ENCODE peak calls at places on chromosomes 12 and 14, in five cellular contexts. One of them, this sample, is unnamed.

GRCh38 chr12:95574799-95575452 is 23.6 kb upstream of the USP44 start:
- DNase-seq in stomach: no peak
- DNase-seq in right lobe of liver: no peak
- DNase-seq in body of pancreas: no peak
- DNase-seq in sigmoid colon: no peak
- DNase-seq in this sample: no peak

GRCh38 chr12:57560516-57560915 is 10.7 kb downstream of the KIF5A start:
- DNase-seq in stomach: no peak
- DNase-seq in right lobe of liver: no peak
- DNase-seq in body of pancreas: no peak
- DNase-seq in sigmoid colon: no peak
- DNase-seq in this sample: no peak

GRCh38 chr12:108633534-108634224 is at the start of gene SELPLG:
- DNase-seq in stomach: peak
- DNase-seq in right lobe of liver: peak
- DNase-seq in body of pancreas: peak
- DNase-seq in sigmoid colon: peak
- DNase-seq in this sample: no peak

GRCh38 chr14:102491366-102491765 is 18.2 kb downstream of the ANKRD9 start:
- DNase-seq in stomach: no peak
- DNase-seq in right lobe of liver: peak
- DNase-seq in body of pancreas: no peak
- DNase-seq in sigmoid colon: no peak
- DNase-seq in this sample: no peak

GRCh38 chr12:123772074-123772473 is 10.0 kb downstream of the DNAH10 start:
- DNase-seq in stomach: no peak
- DNase-seq in right lobe of liver: no peak
- DNase-seq in body of pancreas: no peak
- DNase-seq in sigmoid colon: no peak
- DNase-seq in this sample: no peak

GRCh38 chr12:107014050-107014449 is 27.1 kb upstream of the MTERF2 start:
- DNase-seq in stomach: peak
- DNase-seq in right lobe of liver: no peak
- DNase-seq in body of pancreas: peak
- DNase-seq in sigmoid colon: no peak
- DNase-seq in this sample: no peak

GRCh38 chr12:795305-795704 is 42.9 kb downstream of the WNK1 start:
- DNase-seq in stomach: no peak
- DNase-seq in right lobe of liver: no peak
- DNase-seq in body of pancreas: no peak
- DNase-seq in sigmoid colon: no peak
- DNase-seq in this sample: no peak

GRCh38 chr12:130031571-130032189 is 127.9 kb upstream of the TMEM132D start:
- DNase-seq in stomach: peak
- DNase-seq in right lobe of liver: peak
- DNase-seq in body of pancreas: peak
- DNase-seq in sigmoid colon: no peak
- DNase-seq in this sample: peak

GRCh38 chr14:39491134-39491541 is 58.9 kb upstream of the FBXO33 start:
- DNase-seq in stomach: no peak
- DNase-seq in right lobe of liver: no peak
- DNase-seq in body of pancreas: no peak
- DNase-seq in sigmoid colon: no peak
- DNase-seq in this sample: no peak

GRCh38 chr14:81478446-81478845 is 55.2 kb downstream of the SEL1L start:
- DNase-seq in stomach: no peak
- DNase-seq in right lobe of liver: no peak
- DNase-seq in body of pancreas: no peak
- DNase-seq in sigmoid colon: no peak
- DNase-seq in this sample: no peak

GRCh38 chr14:43894534-43894933 is 612.5 kb downstream of the FSCB start:
- DNase-seq in stomach: no peak
- DNase-seq in right lobe of liver: no peak
- DNase-seq in body of pancreas: no peak
- DNase-seq in sigmoid colon: no peak
- DNase-seq in this sample: no peak

GRCh38 chr12:86914716-86915115 is 658.5 kb upstream of the MGAT4C start:
- DNase-seq in stomach: no peak
- DNase-seq in right lobe of liver: no peak
- DNase-seq in body of pancreas: no peak
- DNase-seq in sigmoid colon: no peak
- DNase-seq in this sample: no peak

GRCh38 chr14:65949711-65950516 is 536.3 kb upstream of the CCDC196 start:
- DNase-seq in stomach: peak
- DNase-seq in right lobe of liver: peak
- DNase-seq in body of pancreas: peak
- DNase-seq in sigmoid colon: peak
- DNase-seq in this sample: no peak

DNA sequence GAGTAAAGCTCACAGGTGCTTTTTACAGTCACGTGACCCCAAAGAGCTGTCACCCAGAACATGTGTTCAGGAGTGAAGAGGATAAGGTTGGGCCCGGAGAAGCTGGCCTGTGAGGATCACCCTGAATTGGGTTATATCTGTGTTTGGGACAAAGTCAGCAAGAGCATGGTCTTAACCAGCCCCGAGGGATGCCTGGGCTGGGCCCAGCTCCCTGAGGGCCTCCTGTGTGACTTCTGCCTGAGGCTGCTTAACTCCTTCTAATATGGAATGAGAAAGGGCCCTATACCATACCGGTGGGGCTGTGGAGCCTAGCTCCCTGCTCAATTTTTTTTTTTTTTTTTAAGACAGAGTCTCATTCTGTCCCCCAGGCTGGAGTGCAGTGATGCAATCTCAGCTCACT is 2.5 kb downstream of the CDCA4 start:
- DNase-seq in stomach: no peak
- DNase-seq in right lobe of liver: no peak
- DNase-seq in body of pancreas: no peak
- DNase-seq in sigmoid colon: no peak
- DNase-seq in this sample: no peak
- H3K27ac ChIP-seq in stomach: no peak
- H3K27ac ChIP-seq in right lobe of liver: no peak
- H3K27ac ChIP-seq in body of pancreas: no peak
- H3K27ac ChIP-seq in sigmoid colon: no peak
- H3K27ac ChIP-seq in this sample: no peak

DNA sequence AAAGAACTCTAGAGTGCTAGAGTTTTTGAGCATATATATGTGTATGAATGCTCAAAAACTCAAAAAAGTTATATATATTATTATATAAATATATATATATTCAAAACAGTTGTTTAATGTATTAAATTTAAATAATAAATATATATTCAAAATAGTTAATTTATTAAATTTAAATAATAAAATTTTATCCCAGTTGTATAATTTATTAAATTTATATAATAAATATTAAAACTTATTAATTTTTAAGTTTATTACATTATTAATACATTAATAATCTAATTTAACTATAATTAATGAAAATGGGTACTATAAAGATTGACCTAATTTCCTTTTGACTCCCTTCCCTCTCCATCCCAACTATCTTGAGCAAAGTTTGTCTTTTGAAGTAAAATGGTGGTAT is 97.8 kb downstream of the RERG start:
- DNase-seq in stomach: no peak
- DNase-seq in right lobe of liver: no peak
- DNase-seq in body of pancreas: no peak
- DNase-seq in sigmoid colon: no peak
- DNase-seq in this sample: no peak
- TF ChIP-seq POLR2A in stomach: no peak
- TF ChIP-seq POLR2A in right lobe of liver: no peak
- TF ChIP-seq POLR2A in body of pancreas: no peak
- TF ChIP-seq POLR2A in sigmoid colon: no peak
- TF ChIP-seq POLR2A in this sample: no peak

GRCh38 chr14:54374117-54374884 is 22.5 kb upstream of the CDKN3 start:
- DNase-seq in stomach: no peak
- DNase-seq in right lobe of liver: no peak
- DNase-seq in body of pancreas: no peak
- DNase-seq in sigmoid colon: no peak
- DNase-seq in this sample: no peak
- TF ChIP-seq CTCF in stomach: no peak
- TF ChIP-seq CTCF in right lobe of liver: no peak
- TF ChIP-seq CTCF in body of pancreas: no peak
- TF ChIP-seq CTCF in sigmoid colon: no peak
- TF ChIP-seq CTCF in this sample: no peak

GRCh38 chr14:77111021-77111420 is 13.0 kb downstream of the CIPC start:
- DNase-seq in stomach: peak
- DNase-seq in right lobe of liver: no peak
- DNase-seq in body of pancreas: no peak
- DNase-seq in sigmoid colon: peak
- DNase-seq in this sample: peak

GRCh38 chr14:77109656-77110055 is 11.6 kb downstream of the CIPC start:
- DNase-seq in stomach: no peak
- DNase-seq in right lobe of liver: no peak
- DNase-seq in body of pancreas: no peak
- DNase-seq in sigmoid colon: no peak
- DNase-seq in this sample: no peak

GRCh38 chr14:77108753-77109152 is 10.7 kb downstream of the CIPC start:
- DNase-seq in stomach: no peak
- DNase-seq in right lobe of liver: no peak
- DNase-seq in body of pancreas: no peak
- DNase-seq in sigmoid colon: no peak
- DNase-seq in this sample: no peak

GRCh38 chr14:77107228-77107627 is 9.2 kb downstream of the CIPC start:
- DNase-seq in stomach: no peak
- DNase-seq in right lobe of liver: no peak
- DNase-seq in body of pancreas: no peak
- DNase-seq in sigmoid colon: no peak
- DNase-seq in this sample: no peak

DNA sequence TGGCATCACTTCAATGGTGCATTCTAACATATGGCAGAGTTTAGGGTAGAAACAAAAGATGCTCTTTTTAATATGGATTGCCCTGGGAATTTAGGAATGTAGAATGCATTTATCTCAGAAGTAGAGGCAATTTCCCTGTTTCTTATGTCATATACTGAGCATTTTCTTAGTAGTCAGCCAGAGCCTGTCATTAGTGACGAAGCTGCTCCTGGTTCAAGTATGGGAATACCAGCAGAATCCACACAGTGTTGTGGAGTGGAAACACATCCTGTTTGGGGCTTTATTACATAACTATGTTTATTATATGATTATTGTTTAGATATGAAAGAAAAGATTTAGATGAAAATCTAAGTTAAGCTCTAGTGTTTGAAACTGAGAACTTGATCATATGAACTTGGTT is 12.2 kb downstream of the CIPC start:
- DNase-seq in stomach: no peak
- DNase-seq in right lobe of liver: no peak
- DNase-seq in body of pancreas: no peak
- DNase-seq in sigmoid colon: no peak
- DNase-seq in this sample: no peak
- H3K27ac ChIP-seq in stomach: peak
- H3K27ac ChIP-seq in right lobe of liver: no peak
- H3K27ac ChIP-seq in body of pancreas: no peak
- H3K27ac ChIP-seq in sigmoid colon: peak
- H3K27ac ChIP-seq in this sample: no peak

DNA sequence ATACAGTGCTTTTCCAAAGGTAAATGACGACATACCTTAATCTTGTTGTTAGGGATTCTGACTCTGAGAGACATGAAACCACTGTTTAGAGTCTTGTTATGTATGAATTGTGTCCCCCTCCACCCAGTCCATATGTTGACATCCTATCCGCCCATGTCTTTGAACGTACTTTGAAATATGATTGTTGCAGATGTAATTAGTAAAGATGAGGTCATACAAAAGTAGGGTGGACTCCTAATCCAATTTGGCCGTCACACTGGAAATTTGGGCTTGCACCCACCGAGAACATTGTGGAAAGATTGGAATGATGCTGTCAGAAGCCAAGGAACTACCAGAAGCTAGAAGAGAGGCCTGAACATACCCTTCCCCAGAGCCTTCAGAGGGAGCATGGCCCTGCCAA is 62.2 kb downstream of the RGS6 start:
- DNase-seq in stomach: no peak
- DNase-seq in right lobe of liver: no peak
- DNase-seq in body of pancreas: no peak
- DNase-seq in sigmoid colon: no peak
- DNase-seq in this sample: no peak
- TF ChIP-seq POLR2A in stomach: no peak
- TF ChIP-seq POLR2A in right lobe of liver: no peak
- TF ChIP-seq POLR2A in body of pancreas: no peak
- TF ChIP-seq POLR2A in sigmoid colon: no peak
- TF ChIP-seq POLR2A in this sample: no peak

GRCh38 chr14:55752580-55753365 is 172.8 kb downstream of the KTN1 start:
- DNase-seq in stomach: peak
- DNase-seq in right lobe of liver: no peak
- DNase-seq in body of pancreas: peak
- DNase-seq in sigmoid colon: no peak
- DNase-seq in this sample: no peak

GRCh38 chr14:55749201-55749812 is 169.3 kb downstream of the KTN1 start:
- DNase-seq in stomach: no peak
- DNase-seq in right lobe of liver: peak
- DNase-seq in body of pancreas: peak
- DNase-seq in sigmoid colon: no peak
- DNase-seq in this sample: no peak

GRCh38 chr14:55747186-55747585 is 167.2 kb downstream of the KTN1 start:
- DNase-seq in stomach: no peak
- DNase-seq in right lobe of liver: no peak
- DNase-seq in body of pancreas: no peak
- DNase-seq in sigmoid colon: no peak
- DNase-seq in this sample: no peak

GRCh38 chr14:55746533-55746932 is 166.5 kb downstream of the KTN1 start:
- DNase-seq in stomach: no peak
- DNase-seq in right lobe of liver: no peak
- DNase-seq in body of pancreas: no peak
- DNase-seq in sigmoid colon: no peak
- DNase-seq in this sample: no peak

GRCh38 chr14:55749946-55750345 is 169.9 kb downstream of the KTN1 start:
- DNase-seq in stomach: no peak
- DNase-seq in right lobe of liver: no peak
- DNase-seq in body of pancreas: no peak
- DNase-seq in sigmoid colon: no peak
- DNase-seq in this sample: no peak
- TF ChIP-seq CTCF in stomach: no peak
- TF ChIP-seq CTCF in right lobe of liver: no peak
- TF ChIP-seq CTCF in body of pancreas: no peak
- TF ChIP-seq CTCF in sigmoid colon: no peak
- TF ChIP-seq CTCF in this sample: no peak

GRCh38 chr12:13147688-13148531 is 44.4 kb upstream of the GSG1 start:
- DNase-seq in stomach: no peak
- DNase-seq in right lobe of liver: no peak
- DNase-seq in body of pancreas: no peak
- DNase-seq in sigmoid colon: no peak
- DNase-seq in this sample: no peak

GRCh38 chr12:13146539-13146938 is 43.1 kb upstream of the GSG1 start:
- DNase-seq in stomach: no peak
- DNase-seq in right lobe of liver: peak
- DNase-seq in body of pancreas: no peak
- DNase-seq in sigmoid colon: peak
- DNase-seq in this sample: no peak

GRCh38 chr12:13144266-13144828 is 40.9 kb upstream of the GSG1 start:
- DNase-seq in stomach: no peak
- DNase-seq in right lobe of liver: no peak
- DNase-seq in body of pancreas: no peak
- DNase-seq in sigmoid colon: no peak
- DNase-seq in this sample: no peak

GRCh38 chr12:13152281-13152680 is 44.2 kb upstream of the EMP1 start:
- DNase-seq in stomach: no peak
- DNase-seq in right lobe of liver: no peak
- DNase-seq in body of pancreas: no peak
- DNase-seq in sigmoid colon: no peak
- DNase-seq in this sample: no peak

GRCh38 chr12:13148532-13148847 is 45.0 kb upstream of the GSG1 start:
- DNase-seq in stomach: no peak
- DNase-seq in right lobe of liver: no peak
- DNase-seq in body of pancreas: no peak
- DNase-seq in sigmoid colon: no peak
- DNase-seq in this sample: no peak
- H3K27ac ChIP-seq in stomach: no peak
- H3K27ac ChIP-seq in right lobe of liver: no peak
- H3K27ac ChIP-seq in body of pancreas: no peak
- H3K27ac ChIP-seq in sigmoid colon: peak
- H3K27ac ChIP-seq in this sample: no peak

GRCh38 chr12:66196806-66197205 is 7.8 kb downstream of the IRAK3 start:
- DNase-seq in stomach: no peak
- DNase-seq in right lobe of liver: no peak
- DNase-seq in body of pancreas: no peak
- DNase-seq in sigmoid colon: no peak
- DNase-seq in this sample: no peak
- TF ChIP-seq POLR2A in stomach: no peak
- TF ChIP-seq POLR2A in right lobe of liver: no peak
- TF ChIP-seq POLR2A in body of pancreas: no peak
- TF ChIP-seq POLR2A in sigmoid colon: no peak
- TF ChIP-seq POLR2A in this sample: no peak